ENCODE peak calls at places on chromosomes 2 and 18, in four cellular contexts. E is GM23338; X is naive thymus-derived CD4-positive, alpha-beta T cell; B is left ventricle myocardium inferior. T is an unnamed sample.

GRCh38 chr2:2743164-2743571 is 412.1 kb upstream of the MYT1L start:
- DNase-seq in B (peak; percentile 68), X (no peak), E (no peak), T (no peak)

GRCh38 chr2:220241423-220241822 is 614.0 kb downstream of the SLC4A3 start:
- DNase-seq in X (no peak), B (no peak), E (no peak), T (no peak)

GRCh38 chr2:118239284-118239683 is 151.0 kb downstream of the INSIG2 start:
- DNase-seq in E (no peak), B (no peak), X (no peak), T (no peak)

GRCh38 chr2:12587729-12588522 is 128.8 kb upstream of the TRIB2 start:
- DNase-seq in B (no peak), X (no peak), E (no peak), T (peak; percentile 10)

GRCh38 chr2:120287183-120288015 is 34.7 kb downstream of the RALB start:
- DNase-seq in X (no peak), E (no peak), B (no peak), T (no peak)

GRCh38 chr2:241948901-241949735 is 79.6 kb downstream of the RTP5 start:
- DNase-seq in E (no peak), B (no peak), X (no peak), T (no peak)

GRCh38 chr2:105038383-105039061 is 653 bp downstream of the MRPS9 start:
- DNase-seq in X (no peak), E (peak; percentile 59), B (no peak), T (no peak)

GRCh38 chr18:63079114-63079513 is 240.5 kb downstream of the BCL2 start:
- DNase-seq in E (peak; percentile 53), B (no peak), X (no peak), T (peak; percentile 30)

GRCh38 chr2:219344756-219345458 is 12.4 kb upstream of the RESP18 start:
- DNase-seq in B (peak; percentile 42), X (no peak), E (no peak), T (no peak)

GRCh38 chr2:202609381-202610145 is 25.2 kb upstream of the FAM117B start:
- DNase-seq in E (no peak), X (no peak), B (no peak), T (no peak)

DNA sequence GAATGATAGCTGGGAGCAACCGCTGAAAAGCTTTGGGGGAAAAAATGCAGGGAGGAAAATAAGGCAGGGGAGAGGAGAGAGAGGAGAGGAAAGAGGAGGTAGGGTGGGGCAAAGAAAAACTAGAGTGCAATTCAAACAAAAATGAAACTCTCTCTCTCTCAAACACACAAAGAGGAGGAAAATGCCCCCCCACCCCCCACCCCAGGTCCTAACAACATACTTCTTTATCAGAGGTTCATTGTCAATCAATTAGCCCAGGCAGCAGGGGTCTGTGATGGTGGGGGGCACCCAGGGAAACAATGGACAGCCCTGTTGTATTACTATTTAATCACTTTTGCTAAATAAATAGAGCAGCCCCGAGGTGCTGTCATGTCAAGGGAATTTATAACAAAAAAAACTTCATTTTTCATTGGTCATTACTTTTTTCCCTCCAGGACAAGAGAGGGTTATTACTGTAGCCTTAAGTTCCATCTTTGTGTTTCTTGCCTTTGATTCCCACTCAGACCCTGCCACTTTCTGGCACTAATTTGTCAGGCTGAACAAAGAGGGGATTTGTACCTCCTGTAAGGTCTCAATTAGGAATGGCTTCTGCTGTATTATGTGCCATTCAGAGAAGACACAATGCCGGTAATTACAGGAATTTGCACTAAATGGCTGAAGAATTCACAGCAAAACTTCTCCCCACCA is 55.0 kb downstream of the PLEKHM3 start:
- DNase-seq in E (peak; percentile 67), B (no peak), X (no peak), T (no peak)
- H3K4me3 ChIP-seq in E (peak overlapping the region; percentile 37), B (no peak overlapping the region), X (no peak overlapping the region), T (no peak overlapping the region)

GRCh38 chr2:64143154-64144056 is 815 bp downstream of the PELI1 start:
- DNase-seq in X (no peak), E (peak; percentile 75), B (peak; percentile 33), T (peak; percentile 47)

GRCh38 chr2:64140665-64141064 is 3.6 kb downstream of the PELI1 start:
- DNase-seq in B (no peak), E (no peak), X (no peak), T (no peak)

GRCh38 chr2:64144057-64145013 is at the start of gene PELI1:
- DNase-seq in X (peak; percentile 82), B (peak; percentile 94), E (peak; percentile 99), T (peak; percentile 96)

GRCh38 chr2:64142817-64143153 is 1.4 kb downstream of the PELI1 start:
- DNase-seq in E (no peak), X (no peak), B (no peak), T (no peak)

GRCh38 chr2:64141711-64142405 is 2.4 kb downstream of the PELI1 start:
- DNase-seq in E (peak; percentile 21), X (no peak), B (no peak), T (no peak)
- H3K4me3 ChIP-seq in E (peak overlapping the region; percentile 82), X (peak overlapping the region; percentile 88), B (peak overlapping the region; percentile 97), T (peak overlapping the region; percentile 28)

GRCh38 chr2:47033102-47033880 is 117.7 kb upstream of the MCFD2 start:
- DNase-seq in X (no peak), B (no peak), E (no peak), T (no peak)
- H3K4me3 ChIP-seq in X (no peak overlapping the region), B (peak overlapping the region; percentile 31), E (no peak overlapping the region), T (no peak overlapping the region)

DNA sequence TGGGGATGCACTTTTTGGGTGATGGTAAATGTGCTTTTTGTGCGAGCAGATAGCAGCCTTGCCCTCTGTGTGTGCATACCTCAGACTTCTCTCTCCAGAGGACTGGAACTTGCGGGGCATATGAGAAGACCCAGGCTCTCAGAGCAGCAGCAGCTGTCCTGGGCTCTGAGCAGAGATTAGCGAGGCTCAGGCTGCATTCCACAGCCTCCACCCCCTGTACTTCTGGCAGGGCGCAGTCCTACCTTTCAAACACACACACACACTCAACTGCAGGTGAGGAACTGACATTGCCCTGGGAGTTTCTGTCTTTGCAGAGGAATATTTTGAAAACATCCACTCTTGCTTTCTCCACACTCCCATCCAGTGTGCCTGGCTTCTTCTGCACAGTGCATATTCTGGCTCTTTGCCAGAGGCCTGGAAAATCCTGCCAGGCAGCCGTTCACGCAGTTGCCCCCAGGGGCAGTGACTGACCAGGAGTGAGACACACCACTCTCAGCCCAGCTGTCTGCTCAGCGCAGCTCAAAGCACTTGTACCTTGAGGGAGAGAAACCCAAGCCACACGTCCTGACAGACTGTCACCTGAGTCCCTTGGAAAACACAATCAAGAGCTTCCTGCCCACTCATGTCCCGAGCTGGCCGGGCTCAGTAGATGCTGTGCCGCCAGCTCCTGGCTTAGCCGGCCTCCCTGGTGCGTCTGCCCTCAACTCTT is 460.8 kb downstream of the RNF144A start:
- DNase-seq in X (no peak), E (peak; percentile 24), B (no peak), T (no peak)
- H3K4me3 ChIP-seq in X (no peak overlapping the region), E (no peak overlapping the region), B (no peak overlapping the region), T (no peak overlapping the region)

T was measured in DND-41.